ENCODE peak calls at places on chromosomes 16 and 17, in nine cellular contexts. One of them, this sample, is unnamed.

GRCh38 chr17:29642171-29642611 is 19.5 kb upstream of the CORO6 start:
- DNase-seq in HTR-8/SVneo: no peak
- DNase-seq in esophagus muscularis mucosa: no peak
- DNase-seq in left ventricle myocardium inferior: no peak
- DNase-seq in aorta: no peak
- DNase-seq in activated CD4-positive, alpha-beta T cell treated with anti-CD3 and anti-CD28 coated beads for 24 hours: no peak
- DNase-seq in activated naive CD8-positive, alpha-beta T cell treated with anti-CD3 and anti-CD28 coated beads for 36 hours: no peak
- DNase-seq in stimulated activated CD4-positive, alpha-beta T cell treated with anti-CD3 and anti-CD28 coated beads, Interleukin-1b, Interleukin-23, amount 100 ng/mL, for 24 hours: no peak
- DNase-seq in EH: no peak
- DNase-seq in this sample: no peak

GRCh38 chr17:50488880-50489279 is 10.2 kb downstream of the RSAD1 start:
- DNase-seq in HTR-8/SVneo: no peak
- DNase-seq in esophagus muscularis mucosa: no peak
- DNase-seq in left ventricle myocardium inferior: no peak
- DNase-seq in aorta: peak
- DNase-seq in activated CD4-positive, alpha-beta T cell treated with anti-CD3 and anti-CD28 coated beads for 24 hours: no peak
- DNase-seq in activated naive CD8-positive, alpha-beta T cell treated with anti-CD3 and anti-CD28 coated beads for 36 hours: no peak
- DNase-seq in stimulated activated CD4-positive, alpha-beta T cell treated with anti-CD3 and anti-CD28 coated beads, Interleukin-1b, Interleukin-23, amount 100 ng/mL, for 24 hours: no peak
- DNase-seq in EH: no peak
- DNase-seq in this sample: no peak

GRCh38 chr16:54431041-54431996 is 144.7 kb upstream of the IRX3 start:
- DNase-seq in HTR-8/SVneo: peak
- DNase-seq in esophagus muscularis mucosa: no peak
- DNase-seq in left ventricle myocardium inferior: no peak
- DNase-seq in aorta: no peak
- DNase-seq in activated CD4-positive, alpha-beta T cell treated with anti-CD3 and anti-CD28 coated beads for 24 hours: no peak
- DNase-seq in activated naive CD8-positive, alpha-beta T cell treated with anti-CD3 and anti-CD28 coated beads for 36 hours: no peak
- DNase-seq in stimulated activated CD4-positive, alpha-beta T cell treated with anti-CD3 and anti-CD28 coated beads, Interleukin-1b, Interleukin-23, amount 100 ng/mL, for 24 hours: no peak
- DNase-seq in EH: peak
- DNase-seq in this sample: no peak

GRCh38 chr17:69874220-69874670 is 200.8 kb upstream of the KCNJ16 start:
- DNase-seq in HTR-8/SVneo: no peak
- DNase-seq in esophagus muscularis mucosa: no peak
- DNase-seq in left ventricle myocardium inferior: no peak
- DNase-seq in aorta: no peak
- DNase-seq in activated CD4-positive, alpha-beta T cell treated with anti-CD3 and anti-CD28 coated beads for 24 hours: no peak
- DNase-seq in activated naive CD8-positive, alpha-beta T cell treated with anti-CD3 and anti-CD28 coated beads for 36 hours: no peak
- DNase-seq in stimulated activated CD4-positive, alpha-beta T cell treated with anti-CD3 and anti-CD28 coated beads, Interleukin-1b, Interleukin-23, amount 100 ng/mL, for 24 hours: no peak
- DNase-seq in EH: peak
- DNase-seq in this sample: peak

GRCh38 chr16:28924399-28924761 is 658 bp downstream of the RABEP2 start:
- DNase-seq in HTR-8/SVneo: no peak
- DNase-seq in esophagus muscularis mucosa: no peak
- DNase-seq in left ventricle myocardium inferior: no peak
- DNase-seq in aorta: no peak
- DNase-seq in activated CD4-positive, alpha-beta T cell treated with anti-CD3 and anti-CD28 coated beads for 24 hours: no peak
- DNase-seq in activated naive CD8-positive, alpha-beta T cell treated with anti-CD3 and anti-CD28 coated beads for 36 hours: no peak
- DNase-seq in stimulated activated CD4-positive, alpha-beta T cell treated with anti-CD3 and anti-CD28 coated beads, Interleukin-1b, Interleukin-23, amount 100 ng/mL, for 24 hours: no peak
- DNase-seq in EH: no peak
- DNase-seq in this sample: no peak

GRCh38 chr16:50244140-50244503 is 22.2 kb upstream of the ADCY7 start:
- DNase-seq in HTR-8/SVneo: no peak
- DNase-seq in esophagus muscularis mucosa: no peak
- DNase-seq in left ventricle myocardium inferior: no peak
- DNase-seq in aorta: no peak
- DNase-seq in activated CD4-positive, alpha-beta T cell treated with anti-CD3 and anti-CD28 coated beads for 24 hours: no peak
- DNase-seq in activated naive CD8-positive, alpha-beta T cell treated with anti-CD3 and anti-CD28 coated beads for 36 hours: no peak
- DNase-seq in stimulated activated CD4-positive, alpha-beta T cell treated with anti-CD3 and anti-CD28 coated beads, Interleukin-1b, Interleukin-23, amount 100 ng/mL, for 24 hours: no peak
- DNase-seq in EH: peak
- DNase-seq in this sample: no peak

GRCh38 chr17:624341-624860 is 90.2 kb downstream of the VPS53 start:
- DNase-seq in HTR-8/SVneo: no peak
- DNase-seq in esophagus muscularis mucosa: no peak
- DNase-seq in left ventricle myocardium inferior: no peak
- DNase-seq in aorta: no peak
- DNase-seq in activated CD4-positive, alpha-beta T cell treated with anti-CD3 and anti-CD28 coated beads for 24 hours: no peak
- DNase-seq in activated naive CD8-positive, alpha-beta T cell treated with anti-CD3 and anti-CD28 coated beads for 36 hours: no peak
- DNase-seq in stimulated activated CD4-positive, alpha-beta T cell treated with anti-CD3 and anti-CD28 coated beads, Interleukin-1b, Interleukin-23, amount 100 ng/mL, for 24 hours: no peak
- DNase-seq in EH: no peak
- DNase-seq in this sample: no peak

GRCh38 chr17:36829676-36830075 is 107.6 kb upstream of the LHX1 start:
- DNase-seq in HTR-8/SVneo: no peak
- DNase-seq in esophagus muscularis mucosa: no peak
- DNase-seq in left ventricle myocardium inferior: no peak
- DNase-seq in aorta: no peak
- DNase-seq in activated CD4-positive, alpha-beta T cell treated with anti-CD3 and anti-CD28 coated beads for 24 hours: no peak
- DNase-seq in activated naive CD8-positive, alpha-beta T cell treated with anti-CD3 and anti-CD28 coated beads for 36 hours: no peak
- DNase-seq in stimulated activated CD4-positive, alpha-beta T cell treated with anti-CD3 and anti-CD28 coated beads, Interleukin-1b, Interleukin-23, amount 100 ng/mL, for 24 hours: no peak
- DNase-seq in EH: no peak
- DNase-seq in this sample: no peak

GRCh38 chr17:50361561-50362480 is 11.2 kb downstream of the MRPL27 start:
- DNase-seq in HTR-8/SVneo: peak
- DNase-seq in esophagus muscularis mucosa: no peak
- DNase-seq in left ventricle myocardium inferior: no peak
- DNase-seq in aorta: peak
- DNase-seq in activated CD4-positive, alpha-beta T cell treated with anti-CD3 and anti-CD28 coated beads for 24 hours: peak
- DNase-seq in activated naive CD8-positive, alpha-beta T cell treated with anti-CD3 and anti-CD28 coated beads for 36 hours: peak
- DNase-seq in stimulated activated CD4-positive, alpha-beta T cell treated with anti-CD3 and anti-CD28 coated beads, Interleukin-1b, Interleukin-23, amount 100 ng/mL, for 24 hours: no peak
- DNase-seq in EH: peak
- DNase-seq in this sample: peak

GRCh38 chr17:15655162-15655561 is 28.9 kb downstream of the TRIM16 start:
- DNase-seq in HTR-8/SVneo: no peak
- DNase-seq in esophagus muscularis mucosa: no peak
- DNase-seq in left ventricle myocardium inferior: no peak
- DNase-seq in aorta: no peak
- DNase-seq in activated CD4-positive, alpha-beta T cell treated with anti-CD3 and anti-CD28 coated beads for 24 hours: no peak
- DNase-seq in activated naive CD8-positive, alpha-beta T cell treated with anti-CD3 and anti-CD28 coated beads for 36 hours: no peak
- DNase-seq in stimulated activated CD4-positive, alpha-beta T cell treated with anti-CD3 and anti-CD28 coated beads, Interleukin-1b, Interleukin-23, amount 100 ng/mL, for 24 hours: no peak
- DNase-seq in EH: peak
- DNase-seq in this sample: peak

GRCh38 chr16:69495821-69496220 is 69.9 kb upstream of the NFAT5 start:
- DNase-seq in HTR-8/SVneo: no peak
- DNase-seq in esophagus muscularis mucosa: no peak
- DNase-seq in left ventricle myocardium inferior: peak
- DNase-seq in aorta: no peak
- DNase-seq in activated CD4-positive, alpha-beta T cell treated with anti-CD3 and anti-CD28 coated beads for 24 hours: no peak
- DNase-seq in activated naive CD8-positive, alpha-beta T cell treated with anti-CD3 and anti-CD28 coated beads for 36 hours: no peak
- DNase-seq in stimulated activated CD4-positive, alpha-beta T cell treated with anti-CD3 and anti-CD28 coated beads, Interleukin-1b, Interleukin-23, amount 100 ng/mL, for 24 hours: no peak
- DNase-seq in EH: no peak
- DNase-seq in this sample: no peak

This sample was measured in kidney glomerular epithelial cell.